ENCODE peak calls at places on chromosomes 16 and 17, in six cellular contexts. H is astrocyte, W is adrenal gland, A is hepatocyte, T is bronchial epithelial cell, L is spleen. R is an unnamed sample.

GRCh38 chr16:50093607-50094570 is 28.1 kb downstream of the HEATR3 start:
- DNase-seq in H (peak; percentile 16), W (peak; percentile 89), A (no peak), T (no peak), L (no peak), R (no peak)

GRCh38 chr17:19945009-19945650 is 32.5 kb downstream of the AKAP10 start:
- DNase-seq in H (no peak), W (no peak), A (no peak), T (no peak), L (no peak), R (no peak)

GRCh38 chr16:27928542-27928941 is 135.0 kb downstream of the GSG1L start:
- DNase-seq in H (no peak), W (no peak), A (no peak), T (no peak), L (peak; percentile 33), R (no peak)

GRCh38 chr17:78736526-78737079 is 45.5 kb downstream of the CYTH1 start:
- DNase-seq in H (no peak), W (peak; percentile 74), A (peak; percentile 86), T (peak; percentile 92), L (peak; percentile 94), R (peak; percentile 93)

GRCh38 chr16:87074635-87075318 is 242.4 kb downstream of the C16orf95 start:
- DNase-seq in H (no peak), W (no peak), A (no peak), T (no peak), L (no peak), R (no peak)

GRCh38 chr16:68771922-68772681 is 35.0 kb downstream of the CDH1 start:
- DNase-seq in H (no peak), W (no peak), A (no peak), T (no peak), L (no peak), R (no peak)

GRCh38 chr17:79600613-79601221 is 10.1 kb downstream of the RBFOX3 start:
- DNase-seq in H (no peak), W (no peak), A (no peak), T (no peak), L (no peak), R (no peak)

GRCh38 chr17:43316522-43317142 is 82.2 kb upstream of the ARL4D start:
- DNase-seq in H (no peak), W (peak; percentile 58), A (no peak), T (no peak), L (peak; percentile 77), R (no peak)

GRCh38 chr16:9311303-9311954 is 220.0 kb downstream of the HAPSTR1 start:
- DNase-seq in H (no peak), W (peak; percentile 52), A (peak; percentile 29), T (peak; percentile 33), L (no peak), R (no peak)

GRCh38 chr17:7912927-7913524 is 3.1 kb downstream of the RNF227 start:
- DNase-seq in H (peak; percentile 50), W (no peak), A (peak; percentile 80), T (peak; percentile 83), L (no peak), R (peak; percentile 73)

GRCh38 chr16:56980203-56980535 is 9.2 kb upstream of the NLRC5 start:
- DNase-seq in H (no peak), W (no peak), A (no peak), T (no peak), L (peak; percentile 20), R (no peak)

GRCh38 chr17:62321451-62321850 is 58.9 kb upstream of the EFCAB3 start:
- DNase-seq in H (no peak), W (no peak), A (no peak), T (no peak), L (no peak), R (no peak)

GRCh38 chr17:76032073-76032779 is 5.1 kb upstream of the EVPL start:
- DNase-seq in H (no peak), W (no peak), A (no peak), T (no peak), L (no peak), R (peak; percentile 19)
- TF ChIP-seq CTCF in H (no peak), W (no peak), A (no peak), T (peak; percentile 11), L (no peak), R (peak; percentile 45)

GRCh38 chr17:64331946-64332493 is 58.6 kb downstream of the PECAM1 start:
- DNase-seq in H (no peak), W (peak; percentile 77), A (no peak), T (peak; percentile 35), L (peak; percentile 82), R (peak; percentile 97)
- H3K36me3 ChIP-seq in H (no peaks in the 10 kb centered on the region), W (no peaks in the 10 kb centered on the region), A (no peaks in the 10 kb centered on the region), T (no peaks in the 10 kb centered on the region), L (peaks cover 13% of the 10 kb centered on the region), R (no peaks in the 10 kb centered on the region)

GRCh38 chr17:40033339-40033738 is 18.1 kb downstream of the CSF3 start:
- DNase-seq in H (no peak), W (no peak), A (no peak), T (no peak), L (no peak), R (no peak)

GRCh38 chr17:40035162-40035559 is 19.0 kb downstream of the MED24 start:
- DNase-seq in H (no peak), W (no peak), A (peak; percentile 54), T (no peak), L (no peak), R (no peak)

GRCh38 chr17:40034426-40035161 is 19.4 kb downstream of the CSF3 start:
- DNase-seq in H (no peak), W (no peak), A (no peak), T (no peak), L (no peak), R (no peak)

GRCh38 chr17:40038882-40039513 is 15.2 kb downstream of the MED24 start:
- DNase-seq in H (peak; percentile 68), W (peak; percentile 87), A (peak; percentile 80), T (peak; percentile 47), L (peak; percentile 41), R (peak; percentile 52)
- TF ChIP-seq CTCF in H (peak; percentile 81), W (peak; percentile 60), A (peak; percentile 62), T (peak; percentile 78), L (peak; percentile 46), R (peak; percentile 60)

GRCh38 chr16:75236736-75237397 is 14.6 kb downstream of the BCAR1 start:
- DNase-seq in H (no peak), W (no peak), A (no peak), T (no peak), L (no peak), R (no peak)
- H3K36me3 ChIP-seq in H (peaks cover 24% of the 10 kb centered on the region), W (peaks cover 36% of the 10 kb centered on the region), A (no peaks in the 10 kb centered on the region), T (peaks cover 26% of the 10 kb centered on the region), L (peaks cover 17% of the 10 kb centered on the region), R (peaks cover 15% of the 10 kb centered on the region)

GRCh38 chr17:47622179-47622549 is 27.6 kb upstream of the KPNB1 start:
- DNase-seq in H (peak; percentile 9), W (no peak), A (no peak), T (no peak), L (no peak), R (no peak)

GRCh38 chr17:47621293-47622178 is 28.2 kb upstream of the KPNB1 start:
- DNase-seq in H (peak; percentile 92), W (peak; percentile 80), A (peak; percentile 73), T (peak; percentile 90), L (no peak), R (peak; percentile 98)

GRCh38 chr17:47615766-47616424 is 33.8 kb upstream of the KPNB1 start:
- DNase-seq in H (peak; percentile 10), W (no peak), A (peak; percentile 71), T (peak; percentile 49), L (no peak), R (peak; percentile 92)

GRCh38 chr17:47620503-47621245 is 29.0 kb upstream of the KPNB1 start:
- DNase-seq in H (no peak), W (no peak), A (no peak), T (peak; percentile 91), L (no peak), R (peak; percentile 55)

DNA sequence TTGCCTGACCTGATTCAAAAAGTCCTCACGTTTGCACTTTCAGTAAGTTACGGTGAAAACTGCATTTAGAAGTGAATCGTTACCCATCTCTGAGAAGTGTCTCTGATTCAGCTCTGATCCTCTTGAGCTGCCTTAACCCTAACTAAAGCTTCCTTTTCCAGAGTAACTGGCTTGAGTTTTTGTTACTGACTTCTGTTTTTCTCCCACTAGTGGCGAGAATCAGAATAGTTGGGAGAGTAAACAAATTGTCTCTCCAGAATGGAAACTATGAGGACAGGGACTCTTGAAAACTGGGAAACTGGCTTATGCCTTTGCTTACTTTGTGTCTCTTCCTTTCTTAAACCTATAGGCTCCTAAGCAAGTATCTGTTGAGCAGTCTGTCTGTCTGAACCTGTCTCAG is 31.3 kb upstream of the KPNB1 start:
- DNase-seq in H (no peak), W (no peak), A (peak; percentile 8), T (no peak), L (no peak), R (peak; percentile 61)
- TF ChIP-seq CTCF in H (peak; percentile 38), W (no peak), A (no peak), T (peak; percentile 10), L (no peak), R (peak; percentile 79)

R was measured in PC-3.